ENCODE peak calls at places on chromosomes 4 and X, in four cellular contexts. One of them, this sample, is unnamed.

GRCh38 chr4:177554966-177555574 is 112.8 kb upstream of the AGA start:
- DNase-seq in chondrocyte: no peak
- DNase-seq in CD8-positive, alpha-beta T cell: no peak
- DNase-seq in psoas muscle: no peak
- DNase-seq in this sample: no peak

GRCh38 chr4:77073106-77073858 is 2.5 kb downstream of the CCNI start:
- DNase-seq in chondrocyte: no peak
- DNase-seq in CD8-positive, alpha-beta T cell: no peak
- DNase-seq in psoas muscle: no peak
- DNase-seq in this sample: no peak

GRCh38 chrX:137982791-137983190 is 416.9 kb downstream of the ZIC3 start:
- DNase-seq in chondrocyte: no peak
- DNase-seq in CD8-positive, alpha-beta T cell: no peak
- DNase-seq in psoas muscle: no peak
- DNase-seq in this sample: no peak

GRCh38 chrX:120251471-120252011 is 929 bp downstream of the ZBTB33 start:
- DNase-seq in chondrocyte: no peak
- DNase-seq in CD8-positive, alpha-beta T cell: peak
- DNase-seq in psoas muscle: no peak
- DNase-seq in this sample: peak

GRCh38 chrX:54891573-54891972 is 29.1 kb upstream of the TRO start:
- DNase-seq in psoas muscle: no peak
- DNase-seq in chondrocyte: no peak
- DNase-seq in CD8-positive, alpha-beta T cell: peak
- DNase-seq in this sample: no peak

GRCh38 chrX:262391-262909 is 18.7 kb upstream of the PLCXD1 start:
- DNase-seq in CD8-positive, alpha-beta T cell: no peak
- DNase-seq in psoas muscle: peak
- DNase-seq in chondrocyte: peak
- DNase-seq in this sample: no peak

GRCh38 chr4:70589785-70590184 is 2.3 kb upstream of the AMBN start:
- DNase-seq in chondrocyte: no peak
- DNase-seq in psoas muscle: no peak
- DNase-seq in CD8-positive, alpha-beta T cell: no peak
- DNase-seq in this sample: no peak

GRCh38 chrX:51420610-51421009 is 75.8 kb downstream of the NUDT11 start:
- DNase-seq in CD8-positive, alpha-beta T cell: peak
- DNase-seq in chondrocyte: no peak
- DNase-seq in psoas muscle: no peak
- DNase-seq in this sample: no peak

GRCh38 chrX:105882581-105883275 is 60.4 kb downstream of the NRK start:
- DNase-seq in CD8-positive, alpha-beta T cell: no peak
- DNase-seq in chondrocyte: no peak
- DNase-seq in psoas muscle: no peak
- DNase-seq in this sample: no peak

GRCh38 chrX:118117069-118117405 is 427 bp upstream of the KLHL13 start:
- DNase-seq in psoas muscle: no peak
- DNase-seq in CD8-positive, alpha-beta T cell: no peak
- DNase-seq in chondrocyte: no peak
- DNase-seq in this sample: no peak

GRCh38 chr4:80990851-80991250 is 39.7 kb upstream of the BMP3 start:
- DNase-seq in CD8-positive, alpha-beta T cell: no peak
- DNase-seq in chondrocyte: no peak
- DNase-seq in psoas muscle: no peak
- DNase-seq in this sample: no peak

GRCh38 chrX:81337805-81338204 is 135.9 kb downstream of the SH3BGRL start:
- DNase-seq in psoas muscle: no peak
- DNase-seq in CD8-positive, alpha-beta T cell: no peak
- DNase-seq in chondrocyte: no peak
- DNase-seq in this sample: no peak

GRCh38 chr4:68176904-68177303 is 47.2 kb upstream of the TMPRSS11F start:
- DNase-seq in CD8-positive, alpha-beta T cell: no peak
- DNase-seq in psoas muscle: no peak
- DNase-seq in chondrocyte: no peak
- DNase-seq in this sample: no peak

GRCh38 chr4:68176500-68176899 is 46.8 kb upstream of the TMPRSS11F start:
- DNase-seq in chondrocyte: no peak
- DNase-seq in CD8-positive, alpha-beta T cell: no peak
- DNase-seq in psoas muscle: no peak
- DNase-seq in this sample: no peak

GRCh38 chr4:68180858-68181531 is 51.3 kb upstream of the TMPRSS11F start:
- DNase-seq in chondrocyte: no peak
- DNase-seq in CD8-positive, alpha-beta T cell: no peak
- DNase-seq in psoas muscle: no peak
- DNase-seq in this sample: no peak

GRCh38 chr4:68175562-68176155 is 46.0 kb upstream of the TMPRSS11F start:
- DNase-seq in psoas muscle: no peak
- DNase-seq in CD8-positive, alpha-beta T cell: no peak
- DNase-seq in chondrocyte: no peak
- DNase-seq in this sample: no peak
- TF ChIP-seq CTCF in psoas muscle: peak
- TF ChIP-seq CTCF in CD8-positive, alpha-beta T cell: peak
- TF ChIP-seq CTCF in chondrocyte: peak
- TF ChIP-seq CTCF in this sample: peak

GRCh38 chr4:103292373-103292772 is 94.2 kb upstream of the CENPE start:
- DNase-seq in chondrocyte: no peak
- DNase-seq in CD8-positive, alpha-beta T cell: no peak
- DNase-seq in psoas muscle: no peak
- DNase-seq in this sample: no peak
- TF ChIP-seq CTCF in chondrocyte: no peak
- TF ChIP-seq CTCF in CD8-positive, alpha-beta T cell: no peak
- TF ChIP-seq CTCF in psoas muscle: no peak
- TF ChIP-seq CTCF in this sample: no peak

GRCh38 chr4:183563874-183564273 is 59.0 kb downstream of the ING2 start:
- DNase-seq in chondrocyte: no peak
- DNase-seq in psoas muscle: no peak
- DNase-seq in CD8-positive, alpha-beta T cell: no peak
- DNase-seq in this sample: no peak
- TF ChIP-seq CTCF in chondrocyte: no peak
- TF ChIP-seq CTCF in psoas muscle: no peak
- TF ChIP-seq CTCF in CD8-positive, alpha-beta T cell: no peak
- TF ChIP-seq CTCF in this sample: no peak

DNA sequence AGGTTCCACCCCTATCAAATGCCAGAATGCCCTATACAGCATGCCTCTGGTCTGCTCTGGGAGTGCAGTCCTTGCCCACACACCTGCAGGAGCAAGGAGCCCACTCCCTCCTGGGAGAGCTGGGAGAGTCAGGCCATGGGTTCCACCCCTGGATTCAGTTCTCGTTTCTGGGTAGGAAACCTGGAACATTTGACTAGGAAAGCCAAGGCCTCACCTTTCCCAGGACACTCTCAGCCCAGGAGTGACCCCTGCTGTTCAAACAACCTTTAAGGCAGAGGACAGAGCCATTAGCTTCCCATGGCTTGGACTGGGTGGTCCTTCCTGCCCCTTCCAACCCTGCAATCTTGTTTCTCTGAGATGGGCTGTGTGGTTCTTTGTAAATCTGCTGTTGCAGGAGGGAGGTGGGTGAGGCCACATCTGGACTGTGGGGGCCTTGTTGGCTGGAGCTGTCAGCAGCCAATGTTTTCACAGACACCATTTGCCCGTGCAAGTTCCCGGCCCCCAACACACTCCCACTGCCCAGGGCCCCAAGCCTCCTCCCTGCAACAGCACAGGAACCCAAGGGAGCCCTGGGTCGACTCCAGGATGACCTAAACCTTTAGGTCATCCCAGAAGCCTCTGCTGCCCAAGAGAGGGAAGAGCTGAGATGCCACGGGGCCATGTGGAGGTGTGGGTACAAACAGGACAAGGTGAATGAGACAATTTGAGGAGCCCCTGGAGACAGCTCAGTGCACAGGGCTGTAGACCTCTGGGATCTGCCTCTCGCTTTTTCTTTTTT is 104.4 kb downstream of the PJA1 start:
- DNase-seq in chondrocyte: no peak
- DNase-seq in psoas muscle: no peak
- DNase-seq in CD8-positive, alpha-beta T cell: no peak
- DNase-seq in this sample: no peak
- TF ChIP-seq CTCF in chondrocyte: peak
- TF ChIP-seq CTCF in psoas muscle: peak
- TF ChIP-seq CTCF in CD8-positive, alpha-beta T cell: no peak
- TF ChIP-seq CTCF in this sample: no peak

GRCh38 chrX:63930140-63930539 is 145.1 kb upstream of the ARHGEF9 start:
- DNase-seq in chondrocyte: no peak
- DNase-seq in psoas muscle: no peak
- DNase-seq in CD8-positive, alpha-beta T cell: no peak
- DNase-seq in this sample: no peak
- TF ChIP-seq CTCF in chondrocyte: peak
- TF ChIP-seq CTCF in psoas muscle: no peak
- TF ChIP-seq CTCF in CD8-positive, alpha-beta T cell: no peak
- TF ChIP-seq CTCF in this sample: no peak

DNA sequence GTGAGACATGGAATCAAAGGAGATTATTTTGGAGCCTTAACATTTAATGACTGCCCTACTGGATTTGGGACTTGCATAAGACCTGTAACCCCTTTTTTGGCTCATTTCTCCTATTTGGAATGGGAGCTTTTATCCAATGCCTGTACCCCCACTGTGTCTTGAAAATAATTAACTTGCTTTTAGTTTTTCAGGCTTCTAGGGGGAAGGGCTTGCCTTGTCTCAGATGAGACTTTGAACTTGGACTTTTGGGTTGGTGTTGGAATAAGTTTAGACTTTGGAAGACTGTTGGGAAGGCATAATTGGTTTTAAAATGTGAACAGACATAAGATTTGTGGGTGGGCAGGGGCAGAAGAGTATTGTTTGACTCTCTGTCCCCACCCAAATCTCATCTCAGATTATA is 189.1 kb upstream of the POU3F4 start:
- DNase-seq in psoas muscle: no peak
- DNase-seq in chondrocyte: no peak
- DNase-seq in CD8-positive, alpha-beta T cell: no peak
- DNase-seq in this sample: no peak
- TF ChIP-seq CTCF in psoas muscle: no peak
- TF ChIP-seq CTCF in chondrocyte: no peak
- TF ChIP-seq CTCF in CD8-positive, alpha-beta T cell: no peak
- TF ChIP-seq CTCF in this sample: no peak

GRCh38 chrX:70960728-70961127 is 29.8 kb upstream of the SLC7A3 start:
- DNase-seq in CD8-positive, alpha-beta T cell: no peak
- DNase-seq in chondrocyte: no peak
- DNase-seq in psoas muscle: no peak
- DNase-seq in this sample: no peak
- TF ChIP-seq CTCF in CD8-positive, alpha-beta T cell: no peak
- TF ChIP-seq CTCF in chondrocyte: peak
- TF ChIP-seq CTCF in psoas muscle: no peak
- TF ChIP-seq CTCF in this sample: no peak

GRCh38 chrX:150680974-150681373 is 12.2 kb upstream of the MTMR1 start:
- DNase-seq in psoas muscle: no peak
- DNase-seq in CD8-positive, alpha-beta T cell: no peak
- DNase-seq in chondrocyte: no peak
- DNase-seq in this sample: no peak
- TF ChIP-seq CTCF in psoas muscle: no peak
- TF ChIP-seq CTCF in CD8-positive, alpha-beta T cell: no peak
- TF ChIP-seq CTCF in chondrocyte: peak
- TF ChIP-seq CTCF in this sample: no peak

This sample was measured in CD4-positive, alpha-beta T cell.